ENCODE peak calls at places on chromosomes 2 and 18, in eight cellular contexts. Z, Y, O, L, I, T, V and A are unnamed samples.

GRCh38 chr2:34096552-34097171 is 497.6 kb upstream of the FAM98A start:
- DNase-seq in Z (peak), Y (peak), O (peak), L (peak), I (no peak), T (peak), V (peak), A (peak)

GRCh38 chr18:27017901-27018500 is 152.5 kb upstream of the AQP4 start:
- DNase-seq in Z (peak), Y (no peak), O (peak), L (no peak), I (no peak), T (peak), V (no peak), A (no peak)

GRCh38 chr2:136013286-136013685 is 27.9 kb upstream of the DARS1 start:
- DNase-seq in Z (no peak), Y (no peak), O (no peak), L (no peak), I (no peak), T (no peak), V (no peak), A (no peak)

GRCh38 chr18:74127483-74127750 is 20.2 kb downstream of the FBXO15 start:
- DNase-seq in Z (no peak), Y (no peak), O (no peak), L (no peak), I (no peak), T (no peak), V (no peak), A (no peak)

GRCh38 chr2:239164281-239164871 is 236.4 kb downstream of the HDAC4 start:
- DNase-seq in Z (no peak), Y (no peak), O (no peak), L (no peak), I (peak), T (no peak), V (no peak), A (no peak)

GRCh38 chr18:41967680-41968079 is 12.6 kb downstream of the PIK3C3 start:
- DNase-seq in Z (no peak), Y (no peak), O (no peak), L (no peak), I (no peak), T (no peak), V (no peak), A (no peak)

GRCh38 chr18:57107141-57107832 is 39.6 kb upstream of the BOD1L2 start:
- DNase-seq in Z (peak), Y (no peak), O (peak), L (peak), I (no peak), T (peak), V (peak), A (peak)

GRCh38 chr2:131105950-131106801 is 1.0 kb downstream of the PLEKHB2 start:
- DNase-seq in Z (peak), Y (peak), O (peak), L (peak), I (peak), T (peak), V (peak), A (peak)

GRCh38 chr2:217551229-217551909 is 451.4 kb downstream of the TNS1 start:
- DNase-seq in Z (peak), Y (no peak), O (no peak), L (peak), I (no peak), T (peak), V (peak), A (peak)

GRCh38 chr18:12366379-12366778 is 10.6 kb downstream of the AFG3L2 start:
- DNase-seq in Z (no peak), Y (no peak), O (no peak), L (no peak), I (no peak), T (no peak), V (no peak), A (no peak)

GRCh38 chr2:206863721-206864120 is 75.6 kb upstream of the CPO start:
- DNase-seq in Z (no peak), Y (no peak), O (peak), L (no peak), I (no peak), T (no peak), V (no peak), A (no peak)

GRCh38 chr2:109466674-109467575 is 146.8 kb downstream of the SEPTIN10 start:
- DNase-seq in Z (peak), Y (no peak), O (no peak), L (peak), I (peak), T (peak), V (peak), A (peak)

GRCh38 chr2:25453199-25453903 is 111.6 kb upstream of the DNMT3A start:
- DNase-seq in Z (no peak), Y (no peak), O (peak), L (no peak), I (no peak), T (no peak), V (peak), A (no peak)

GRCh38 chr2:81734981-81735380 is 1430.4 kb upstream of the LRRTM1 start:
- DNase-seq in Z (peak), Y (no peak), O (no peak), L (no peak), I (no peak), T (no peak), V (no peak), A (no peak)

GRCh38 chr2:232791518-232791917 is 15.2 kb upstream of the KCNJ13 start:
- DNase-seq in Z (no peak), Y (no peak), O (no peak), L (no peak), I (no peak), T (no peak), V (no peak), A (no peak)

GRCh38 chr2:239299218-239299939 is 101.4 kb downstream of the HDAC4 start:
- DNase-seq in Z (no peak), Y (peak), O (no peak), L (no peak), I (peak), T (no peak), V (no peak), A (no peak)

GRCh38 chr2:72148975-72149555 is 1.4 kb upstream of the CYP26B1 start:
- DNase-seq in Z (peak), Y (no peak), O (peak), L (peak), I (peak), T (peak), V (no peak), A (no peak)

GRCh38 chr2:1641498-1641897 is 102.8 kb downstream of the PXDN start:
- DNase-seq in Z (no peak), Y (no peak), O (no peak), L (no peak), I (no peak), T (peak), V (no peak), A (no peak)

GRCh38 chr18:35511833-35512232 is 14.1 kb upstream of the INO80C start:
- DNase-seq in Z (peak), Y (no peak), O (no peak), L (no peak), I (no peak), T (no peak), V (no peak), A (no peak)

GRCh38 chr2:17933251-17933650 is 54.8 kb downstream of the KCNS3 start:
- DNase-seq in Z (no peak), Y (no peak), O (no peak), L (peak), I (no peak), T (no peak), V (no peak), A (no peak)

GRCh38 chr2:234996467-234997270 is 44.9 kb downstream of the SH3BP4 start:
- DNase-seq in Z (peak), Y (no peak), O (no peak), L (peak), I (no peak), T (peak), V (peak), A (peak)

GRCh38 chr18:58267493-58267892 is 223.5 kb downstream of the NEDD4L start:
- DNase-seq in Z (no peak), Y (no peak), O (peak), L (peak), I (no peak), T (no peak), V (no peak), A (no peak)

GRCh38 chr18:42105382-42105781 is 150.3 kb downstream of the PIK3C3 start:
- DNase-seq in Z (no peak), Y (no peak), O (no peak), L (no peak), I (no peak), T (no peak), V (no peak), A (no peak)

GRCh38 chr2:106537047-106537446 is 49.9 kb downstream of the CD8B2 start:
- DNase-seq in Z (no peak), Y (no peak), O (no peak), L (no peak), I (no peak), T (no peak), V (no peak), A (no peak)

GRCh38 chr2:84858123-84858522 is 22.8 kb downstream of the TRABD2A start:
- DNase-seq in Z (no peak), Y (no peak), O (no peak), L (no peak), I (no peak), T (no peak), V (no peak), A (no peak)

GRCh38 chr2:138630164-138630563 is 128.6 kb downstream of the SPOPL start:
- DNase-seq in Z (no peak), Y (no peak), O (peak), L (no peak), I (no peak), T (no peak), V (no peak), A (no peak)

GRCh38 chr18:10336749-10337148 is 117.7 kb upstream of the APCDD1 start:
- DNase-seq in Z (no peak), Y (no peak), O (no peak), L (no peak), I (no peak), T (no peak), V (no peak), A (no peak)

GRCh38 chr2:172985139-172985874 is 90.3 kb upstream of the MAP3K20 start:
- DNase-seq in Z (peak), Y (peak), O (no peak), L (no peak), I (peak), T (no peak), V (peak), A (peak)

GRCh38 chr18:74654637-74655036 is 57.0 kb downstream of the ZNF407 start:
- DNase-seq in Z (peak), Y (no peak), O (peak), L (peak), I (no peak), T (peak), V (peak), A (peak)

GRCh38 chr2:68730828-68731227 is 3.8 kb upstream of the ARHGAP25 start:
- DNase-seq in Z (peak), Y (no peak), O (peak), L (peak), I (no peak), T (peak), V (peak), A (peak)

GRCh38 chr2:240836781-240837467 is 16.9 kb upstream of the KIF1A start:
- DNase-seq in Z (peak), Y (no peak), O (peak), L (peak), I (no peak), T (peak), V (peak), A (peak)

DNA sequence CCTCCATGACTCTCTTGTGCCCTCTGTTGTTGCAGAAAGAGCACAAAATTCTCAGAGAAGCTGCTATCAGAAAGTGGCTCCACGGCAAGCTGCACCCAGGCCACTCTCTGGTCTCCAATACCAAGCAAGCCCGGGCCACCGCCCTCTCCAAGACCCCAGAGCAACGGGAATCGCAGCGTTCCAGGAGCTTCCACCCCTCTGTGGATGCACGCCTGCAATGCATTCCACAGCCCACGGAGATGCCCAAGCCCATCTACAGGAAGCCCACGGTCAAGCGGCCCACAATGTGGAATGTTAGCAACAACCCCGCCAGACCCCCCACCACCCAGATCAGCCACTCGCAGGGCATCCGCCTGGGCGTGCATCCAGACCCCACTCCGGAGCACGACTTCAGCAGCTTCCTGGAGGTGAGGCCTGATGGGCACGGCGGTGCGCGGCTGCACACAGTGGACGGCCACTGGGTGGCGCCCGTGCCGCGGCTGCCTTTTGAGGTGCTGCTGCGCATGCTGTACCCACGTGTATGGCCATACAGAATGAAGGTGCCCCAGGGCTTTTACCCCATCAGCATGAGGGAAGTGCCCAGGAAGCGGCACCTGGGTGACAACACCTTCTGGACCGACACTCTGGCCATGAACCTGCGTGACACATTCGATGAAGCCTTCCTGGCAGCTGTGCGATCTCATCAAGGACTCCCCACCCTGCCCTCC is 6.3 kb downstream of the ANKRD53 start:
- DNase-seq in Z (no peak), Y (peak), O (peak), L (peak), I (peak), T (peak), V (no peak), A (peak)
- TF ChIP-seq CTCF in Z (peak), Y (peak), O (peak), L (peak), I (peak), T (peak), V (peak), A (peak)

DNA sequence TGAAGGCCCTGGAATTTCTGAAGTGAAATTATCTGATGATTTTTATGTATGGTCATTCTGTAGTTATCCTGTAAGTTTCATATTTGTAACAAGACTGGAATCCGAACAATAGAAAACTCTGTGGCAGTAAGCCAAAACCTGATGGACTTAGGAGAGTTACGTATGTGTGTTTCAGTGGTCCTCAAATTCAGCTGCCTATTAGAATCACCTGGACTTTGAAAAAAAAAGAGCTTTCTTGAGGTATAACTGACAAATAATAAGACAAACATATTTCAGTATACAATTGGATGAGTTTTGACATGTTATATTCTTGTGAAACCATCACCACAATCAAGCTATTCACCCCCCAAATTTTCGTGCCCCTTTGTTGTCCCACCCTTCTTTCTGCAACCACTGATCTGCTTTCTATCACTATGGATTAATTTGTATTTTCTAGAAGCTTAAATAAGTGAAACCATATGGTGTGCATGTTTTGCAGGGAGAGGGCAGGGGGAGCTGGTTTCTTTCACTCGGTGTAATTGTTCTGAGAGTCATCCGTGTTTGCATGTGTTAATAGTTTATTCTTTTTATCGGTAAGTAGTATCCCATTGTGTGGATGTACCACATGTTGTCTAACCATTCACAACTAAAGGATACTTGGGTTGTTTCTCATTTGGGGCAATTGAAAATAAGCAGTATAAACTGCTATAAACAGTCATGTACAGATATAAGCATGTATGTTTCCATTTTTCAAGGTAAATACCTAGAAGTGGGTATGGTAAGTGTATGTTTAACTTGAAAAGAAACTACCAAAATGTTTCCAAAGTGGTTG is 50.2 kb upstream of the EML4 start:
- DNase-seq in Z (no peak), Y (no peak), O (no peak), L (peak), I (no peak), T (peak), V (peak), A (no peak)
- TF ChIP-seq CTCF in Z (no peak), Y (no peak), O (no peak), L (no peak), I (no peak), T (no peak), V (no peak), A (no peak)

GRCh38 chr18:72935744-72936143 is 68.0 kb upstream of the NETO1 start:
- DNase-seq in Z (no peak), Y (no peak), O (no peak), L (no peak), I (no peak), T (no peak), V (no peak), A (no peak)
- TF ChIP-seq CTCF in Z (no peak), Y (no peak), O (no peak), L (no peak), I (no peak), T (no peak), V (no peak), A (no peak)

DNA sequence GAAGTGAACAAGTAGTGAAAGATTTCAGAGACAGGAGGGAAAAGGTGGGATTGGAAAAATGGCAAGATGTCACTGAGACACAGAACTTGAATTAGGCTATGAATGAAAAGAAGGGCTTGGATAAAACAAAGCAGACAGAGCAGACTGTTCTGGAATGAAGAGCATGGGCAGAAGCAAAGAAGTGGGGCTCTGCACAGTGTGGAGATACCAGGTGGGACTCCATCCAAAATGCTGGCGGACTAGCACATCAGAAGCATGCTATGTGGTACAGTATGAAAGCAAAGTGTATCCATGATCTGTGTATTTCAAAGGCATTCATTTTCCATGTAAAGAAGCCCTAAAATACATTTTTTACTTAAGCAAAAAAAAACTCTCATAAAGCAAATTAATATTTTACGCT is 410.8 kb upstream of the LYPD1 start:
- DNase-seq in Z (no peak), Y (no peak), O (no peak), L (no peak), I (no peak), T (no peak), V (no peak), A (no peak)
- TF ChIP-seq CTCF in Z (no peak), Y (no peak), O (no peak), L (no peak), I (no peak), T (no peak), V (no peak), A (no peak)

GRCh38 chr2:112772322-112772721 is 7.9 kb upstream of the CKAP2L start:
- DNase-seq in Z (no peak), Y (no peak), O (no peak), L (no peak), I (no peak), T (no peak), V (no peak), A (no peak)

GRCh38 chr2:112767693-112768380 is 3.4 kb upstream of the CKAP2L start:
- DNase-seq in Z (no peak), Y (no peak), O (no peak), L (no peak), I (no peak), T (no peak), V (no peak), A (no peak)

GRCh38 chr2:112764071-112765044 is at the start of gene CKAP2L:
- DNase-seq in Z (peak), Y (peak), O (peak), L (peak), I (peak), T (peak), V (peak), A (peak)

GRCh38 chr2:112765251-112765650 is 842 bp upstream of the CKAP2L start:
- DNase-seq in Z (peak), Y (no peak), O (no peak), L (no peak), I (no peak), T (no peak), V (no peak), A (no peak)

DNA sequence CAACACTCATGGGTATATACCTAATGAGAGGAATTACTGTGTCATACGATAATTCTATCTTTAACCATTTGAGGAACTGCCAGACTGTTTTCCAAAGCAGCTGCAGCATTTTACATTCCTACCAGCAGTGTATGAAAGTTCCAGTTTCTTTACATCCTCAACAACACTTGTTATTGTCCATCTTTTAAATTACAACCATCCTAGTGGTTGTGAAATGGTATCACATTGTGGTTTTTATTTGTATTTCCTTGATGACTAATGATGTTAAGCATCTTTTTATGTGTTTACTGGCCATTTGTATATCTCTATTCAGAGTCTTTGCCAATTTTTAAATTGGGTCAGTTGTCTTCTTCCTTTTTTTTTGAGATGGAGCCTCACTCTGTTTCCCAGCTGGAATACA is 4.0 kb upstream of the CKAP2L start:
- DNase-seq in Z (peak), Y (no peak), O (peak), L (peak), I (no peak), T (peak), V (no peak), A (peak)
- TF ChIP-seq CTCF in Z (peak), Y (no peak), O (peak), L (peak), I (no peak), T (peak), V (no peak), A (peak)

GRCh38 chr2:12222561-12222960 is 476.1 kb downstream of the LPIN1 start:
- DNase-seq in Z (peak), Y (no peak), O (peak), L (no peak), I (no peak), T (no peak), V (no peak), A (no peak)

GRCh38 chr2:12219761-12220160 is 473.3 kb downstream of the LPIN1 start:
- DNase-seq in Z (no peak), Y (no peak), O (no peak), L (no peak), I (no peak), T (no peak), V (no peak), A (no peak)

GRCh38 chr2:12217206-12217605 is 470.8 kb downstream of the LPIN1 start:
- DNase-seq in Z (no peak), Y (no peak), O (no peak), L (no peak), I (no peak), T (no peak), V (no peak), A (no peak)

GRCh38 chr2:12223732-12224131 is 477.3 kb downstream of the LPIN1 start:
- DNase-seq in Z (no peak), Y (no peak), O (no peak), L (no peak), I (no peak), T (no peak), V (no peak), A (no peak)

DNA sequence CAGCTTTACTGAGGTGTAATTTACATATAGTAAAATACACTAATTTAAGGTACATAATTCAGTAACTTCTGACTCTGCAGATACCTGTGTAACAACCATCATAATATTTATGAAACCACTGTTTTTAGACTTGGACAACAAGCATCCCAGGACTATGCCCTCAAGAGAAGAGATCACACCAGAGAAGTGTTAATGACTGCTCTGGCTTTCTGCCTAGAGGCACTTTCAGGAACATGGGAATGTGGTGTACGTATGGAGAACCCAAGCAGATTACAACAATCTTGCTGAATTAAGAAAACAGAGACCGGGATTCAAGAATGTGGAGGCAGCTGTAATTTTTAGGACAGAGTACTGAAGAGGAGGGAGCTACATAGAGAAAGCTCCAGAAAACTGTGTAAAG is 475.2 kb downstream of the LPIN1 start:
- DNase-seq in Z (no peak), Y (no peak), O (no peak), L (no peak), I (no peak), T (no peak), V (no peak), A (no peak)
- TF ChIP-seq CTCF in Z (no peak), Y (no peak), O (no peak), L (no peak), I (no peak), T (no peak), V (no peak), A (no peak)